ENCODE peak calls at places on chromosome 14, in four cellular contexts. H is H9, Y is H1, K is mesendoderm. D is an unnamed sample.

GRCh38 chr14:39762576-39763401 is 330.6 kb upstream of the FBXO33 start:
- DNase-seq in H (no peak), Y (no peak), K (peak), D (no peak)

GRCh38 chr14:88556581-88556980 is 1.8 kb upstream of the PTPN21 start:
- DNase-seq in H (no peak), Y (no peak), K (no peak), D (peak)

GRCh38 chr14:74907744-74908143 is 15.3 kb downstream of the RPS6KL1 start:
- DNase-seq in H (no peak), Y (no peak), K (no peak), D (no peak)

GRCh38 chr14:92340938-92341337 is 18.0 kb downstream of the SLC24A4 start:
- DNase-seq in H (no peak), Y (no peak), K (no peak), D (no peak)

GRCh38 chr14:72780771-72781170 is 113.1 kb downstream of the DPF3 start:
- DNase-seq in H (no peak), Y (no peak), K (no peak), D (peak)

GRCh38 chr14:52863339-52863700 is 71.9 kb upstream of the GNPNAT1 start:
- DNase-seq in H (no peak), Y (no peak), K (no peak), D (peak)

GRCh38 chr14:36424478-36425102 is 95.4 kb downstream of the NKX2-1 start:
- DNase-seq in H (no peak), Y (no peak), K (no peak), D (no peak)

GRCh38 chr14:39376671-39377403 is 55.4 kb downstream of the FBXO33 start:
- DNase-seq in H (no peak), Y (no peak), K (peak), D (peak)

GRCh38 chr14:72546359-72547035 is 347.4 kb downstream of the DPF3 start:
- DNase-seq in H (no peak), Y (no peak), K (no peak), D (no peak)

GRCh38 chr14:106268013-106268727 is 741.8 kb downstream of the TMEM121 start:
- DNase-seq in H (no peak), Y (no peak), K (no peak), D (no peak)

GRCh38 chr14:94054401-94054800 is 26.6 kb downstream of the DDX24 start:
- DNase-seq in H (no peak), Y (no peak), K (no peak), D (no peak)

GRCh38 chr14:50089213-50089612 is 27.2 kb downstream of the VCPKMT start:
- DNase-seq in H (no peak), Y (no peak), K (no peak), D (no peak)

GRCh38 chr14:36582011-36582873 is at the start of gene NKX2-8:
- DNase-seq in H (peak), Y (no peak), K (peak), D (no peak)

GRCh38 chr14:100096656-100097055 is 31.4 kb downstream of the EVL start:
- DNase-seq in H (no peak), Y (no peak), K (no peak), D (peak)

GRCh38 chr14:71698698-71699097 is 233.5 kb upstream of the RGS6 start:
- DNase-seq in H (no peak), Y (no peak), K (no peak), D (no peak)

GRCh38 chr14:30357791-30358190 is 201.2 kb upstream of the G2E3 start:
- DNase-seq in H (no peak), Y (no peak), K (no peak), D (no peak)

GRCh38 chr14:64707661-64708060 is 3.4 kb downstream of the PLEKHG3 start:
- DNase-seq in H (no peak), Y (no peak), K (peak), D (peak)

GRCh38 chr14:59301354-59301753 is 112.9 kb downstream of the DAAM1 start:
- DNase-seq in H (no peak), Y (no peak), K (no peak), D (no peak)

GRCh38 chr14:61608245-61609142 is 86.8 kb upstream of the HIF1A start:
- DNase-seq in H (no peak), Y (no peak), K (no peak), D (peak)

GRCh38 chr14:58663494-58664111 is 25.8 kb downstream of the DACT1 start:
- DNase-seq in H (no peak), Y (peak), K (peak), D (peak)

GRCh38 chr14:83638725-83639124 is 1891.2 kb upstream of the FLRT2 start:
- DNase-seq in H (no peak), Y (no peak), K (no peak), D (no peak)

GRCh38 chr14:78752789-78753188 is 582.6 kb downstream of the NRXN3 start:
- DNase-seq in H (no peak), Y (no peak), K (no peak), D (no peak)

GRCh38 chr14:34851395-34851794 is 23.8 kb downstream of the BAZ1A start:
- DNase-seq in H (no peak), Y (no peak), K (no peak), D (peak)

GRCh38 chr14:55780156-55780946 is 200.3 kb downstream of the KTN1 start:
- DNase-seq in H (no peak), Y (no peak), K (no peak), D (peak)

GRCh38 chr14:76997257-76997970 is 31.1 kb downstream of the IRF2BPL start:
- DNase-seq in H (no peak), Y (no peak), K (peak), D (peak)

GRCh38 chr14:104192883-104193245 is 54.5 kb downstream of the KIF26A start:
- DNase-seq in H (no peak), Y (no peak), K (no peak), D (no peak)

GRCh38 chr14:104195854-104196253 is 57.5 kb downstream of the KIF26A start:
- DNase-seq in H (no peak), Y (no peak), K (no peak), D (no peak)

GRCh38 chr14:104194016-104194415 is 55.6 kb downstream of the KIF26A start:
- DNase-seq in H (no peak), Y (no peak), K (no peak), D (no peak)

GRCh38 chr14:104195361-104195760 is 57.0 kb downstream of the KIF26A start:
- DNase-seq in H (no peak), Y (no peak), K (no peak), D (no peak)

DNA sequence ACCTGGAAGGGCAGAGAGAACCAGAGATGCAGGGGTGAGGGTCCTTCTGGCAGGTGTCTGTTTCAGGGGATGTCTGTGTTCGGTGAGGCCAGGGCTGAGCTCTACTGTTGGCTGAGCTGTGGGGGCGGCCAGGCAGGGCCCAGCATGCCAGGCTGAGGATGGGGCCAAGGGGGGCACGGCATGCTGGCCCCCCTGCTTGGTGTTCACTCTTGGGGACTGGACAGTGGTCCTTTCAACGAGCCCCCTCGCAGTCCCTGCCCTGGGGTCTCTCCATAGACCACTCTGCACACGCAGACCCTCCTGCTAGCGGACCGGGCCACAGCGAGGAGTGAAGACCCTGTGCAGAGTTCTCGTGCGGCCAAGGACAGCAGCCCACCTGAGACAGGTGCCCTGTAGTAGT is 56.3 kb downstream of the KIF26A start:
- DNase-seq in H (no peak), Y (no peak), K (no peak), D (no peak)
- H4K5ac ChIP-seq in H (no peak), Y (no peak), K (no peak), D (no peak)

DNA sequence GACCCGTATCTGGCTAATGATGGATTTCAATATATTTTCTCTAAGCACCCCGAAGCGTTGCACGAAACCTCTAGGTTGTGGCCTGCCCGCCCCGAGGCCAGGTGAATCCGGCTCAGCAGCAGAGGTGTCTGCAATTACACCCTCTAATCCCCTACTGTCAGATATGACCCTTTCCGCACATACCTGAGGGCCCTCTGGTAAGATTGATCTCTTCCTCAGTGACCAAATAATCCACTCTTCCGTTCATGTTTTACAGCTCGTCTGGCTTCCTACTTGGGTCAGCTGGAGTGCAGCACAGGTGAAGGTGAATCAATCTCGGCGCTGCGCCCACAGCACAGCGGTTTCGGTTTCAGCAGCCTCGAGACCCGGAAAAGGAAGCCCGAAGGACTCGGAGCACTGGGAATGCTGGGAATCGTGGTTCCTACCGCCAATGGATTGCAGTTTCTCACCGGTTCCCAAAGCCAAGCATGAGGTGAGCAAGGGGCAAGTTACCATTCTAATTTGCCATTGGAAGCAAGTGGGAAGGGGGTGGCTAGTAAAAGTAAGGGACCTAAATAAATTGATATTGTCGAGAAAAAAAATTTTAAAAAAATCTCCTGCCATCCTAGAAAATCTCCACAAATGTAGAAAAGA is at the start of gene SYNJ2BP:
- DNase-seq in H (peak), Y (peak), K (peak), D (peak)
- H4K5ac ChIP-seq in H (no peak), Y (peak), K (no peak), D (peak)

GRCh38 chr14:97920201-97920600 is 1123.0 kb downstream of the VRK1 start:
- DNase-seq in H (no peak), Y (no peak), K (no peak), D (no peak)

GRCh38 chr14:97916669-97917068 is 1119.5 kb downstream of the VRK1 start:
- DNase-seq in H (no peak), Y (no peak), K (no peak), D (no peak)

GRCh38 chr14:97916100-97916499 is 1118.9 kb downstream of the VRK1 start:
- DNase-seq in H (no peak), Y (no peak), K (no peak), D (no peak)

GRCh38 chr14:97917169-97917568 is 1120.0 kb downstream of the VRK1 start:
- DNase-seq in H (no peak), Y (no peak), K (no peak), D (no peak)
- H4K5ac ChIP-seq in H (no peak), Y (no peak), K (no peak), D (no peak)

DNA sequence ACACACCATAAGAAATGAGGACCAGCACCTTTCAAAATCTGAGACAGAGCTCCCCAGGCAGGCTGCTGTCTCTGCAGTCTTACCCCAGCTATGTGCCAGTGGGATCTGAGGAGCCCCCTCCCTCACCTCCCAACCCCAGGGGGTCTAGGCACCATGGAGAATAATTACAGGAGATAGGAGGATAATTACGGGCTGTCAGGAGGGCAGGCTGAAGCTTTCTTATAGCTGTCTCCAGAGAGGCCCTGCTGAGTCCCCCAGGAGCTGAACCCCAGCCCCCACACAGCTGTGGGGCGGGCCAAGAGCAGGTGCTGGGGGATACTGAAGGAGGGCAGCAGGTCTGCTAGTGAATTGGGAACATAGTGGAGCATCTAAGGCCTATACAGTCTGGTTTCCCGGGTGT is 6.8 kb downstream of the CPNE6 start:
- DNase-seq in H (no peak), Y (no peak), K (peak), D (no peak)
- H4K5ac ChIP-seq in H (no peak), Y (no peak), K (no peak), D (no peak)

DNA sequence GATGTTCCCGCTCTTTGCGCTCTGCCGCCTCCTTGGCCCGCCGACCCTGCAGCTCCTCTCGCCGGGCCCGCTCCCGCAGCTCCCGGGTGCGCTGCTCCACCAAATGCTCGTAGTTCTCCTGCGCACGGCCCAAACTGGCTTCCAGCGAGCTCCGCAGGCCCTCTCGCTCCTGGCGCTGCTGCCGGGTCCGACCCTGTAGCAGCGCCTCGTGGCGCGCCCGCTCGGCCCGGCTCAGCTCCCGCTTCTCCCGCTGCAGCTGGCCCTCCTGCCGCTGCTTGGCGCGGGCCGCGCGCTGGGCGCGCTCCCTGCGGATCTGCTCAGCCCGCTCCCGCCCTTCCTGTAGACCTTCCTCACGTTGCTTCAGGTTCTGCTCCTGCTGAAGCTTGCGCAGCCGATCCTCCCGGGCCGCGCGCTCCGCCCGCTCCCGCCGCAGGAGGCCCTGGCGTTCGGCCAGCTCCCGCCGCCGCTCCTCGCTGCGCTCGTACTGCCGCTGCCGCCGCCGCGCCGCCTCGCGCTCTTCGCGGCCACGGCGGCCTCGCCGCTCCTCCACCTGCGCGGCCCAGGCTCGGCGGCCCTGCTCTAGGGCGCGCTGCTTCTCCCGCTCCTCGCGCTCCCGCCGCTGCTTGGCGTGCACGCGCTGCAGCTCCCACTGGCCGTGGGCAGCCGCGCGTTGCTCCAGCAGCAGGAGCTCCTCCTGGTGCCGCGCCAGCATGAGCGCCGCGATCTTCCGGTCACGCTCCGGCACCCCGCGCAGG is 2.6 kb downstream of the CCDC177 start:
- DNase-seq in H (peak), Y (no peak), K (no peak), D (peak)
- H4K5ac ChIP-seq in H (no peak), Y (no peak), K (no peak), D (no peak)

GRCh38 chr14:23147676-23148075 is 28.6 kb upstream of the CEBPE start:
- DNase-seq in H (no peak), Y (no peak), K (no peak), D (peak)

GRCh38 chr14:23146423-23146910 is 27.4 kb upstream of the CEBPE start:
- DNase-seq in H (no peak), Y (no peak), K (peak), D (no peak)

GRCh38 chr14:23149745-23150144 is 30.7 kb upstream of the CEBPE start:
- DNase-seq in H (no peak), Y (no peak), K (no peak), D (no peak)

GRCh38 chr14:23146980-23147379 is 27.9 kb upstream of the CEBPE start:
- DNase-seq in H (no peak), Y (no peak), K (no peak), D (no peak)

GRCh38 chr14:23148596-23149249 is 29.7 kb upstream of the CEBPE start:
- DNase-seq in H (no peak), Y (no peak), K (no peak), D (no peak)
- H4K5ac ChIP-seq in H (no peak), Y (no peak), K (no peak), D (no peak)

GRCh38 chr14:21852061-21852664 is 178.5 kb upstream of the OR4E1 start:
- DNase-seq in H (peak), Y (peak), K (peak), D (peak)

GRCh38 chr14:21840765-21841164 is 167.1 kb upstream of the OR4E1 start:
- DNase-seq in H (peak), Y (no peak), K (peak), D (no peak)

GRCh38 chr14:21846227-21846885 is 172.7 kb upstream of the OR4E1 start:
- DNase-seq in H (peak), Y (no peak), K (peak), D (peak)
- H4K5ac ChIP-seq in H (no peak), Y (no peak), K (no peak), D (no peak)

D was measured in IMR-90.